ENCODE peak calls at places on chromosomes 7 and 10, in nine cellular contexts. B, M, N, U, L, A, F, H and E are unnamed samples.

GRCh38 chr7:19747740-19748339 is 25.6 kb downstream of the TMEM196 start:
- DNase-seq in B (no peak), M (peak; percentile 30), N (peak; percentile 43), U (peak; percentile 44), L (peak; percentile 59), A (no peak), F (peak; percentile 82), H (no peak), E (peak; percentile 59)

GRCh38 chr10:116627386-116627933 is 6.7 kb downstream of the PNLIPRP2 start:
- DNase-seq in B (no peak), M (no peak), N (no peak), U (no peak), L (no peak), A (no peak), F (peak; percentile 83), H (no peak), E (no peak)

GRCh38 chr7:1575809-1576208 is 6.0 kb upstream of the PSMG3 start:
- DNase-seq in B (no peak), M (no peak), N (no peak), U (no peak), L (no peak), A (no peak), F (no peak), H (no peak), E (no peak)

GRCh38 chr7:25707733-25708132 is 444.3 kb upstream of the NFE2L3 start:
- DNase-seq in B (no peak), M (no peak), N (no peak), U (no peak), L (no peak), A (no peak), F (no peak), H (no peak), E (no peak)

GRCh38 chr7:116802144-116802747 is 60.1 kb upstream of the CAPZA2 start:
- DNase-seq in B (no peak), M (no peak), N (no peak), U (no peak), L (peak; percentile 25), A (no peak), F (no peak), H (no peak), E (peak; percentile 47)

GRCh38 chr10:87053121-87053520 is 33.0 kb downstream of the FAM25A start:
- DNase-seq in B (no peak), M (no peak), N (no peak), U (no peak), L (no peak), A (no peak), F (no peak), H (peak; percentile 72), E (no peak)

GRCh38 chr10:93580824-93581223 is 14.4 kb downstream of the FFAR4 start:
- DNase-seq in B (no peak), M (no peak), N (no peak), U (no peak), L (peak; percentile 14), A (no peak), F (peak; percentile 72), H (no peak), E (peak; percentile 16)

GRCh38 chr10:557792-558328 is 131.6 kb downstream of the DIP2C start:
- DNase-seq in B (no peak), M (no peak), N (no peak), U (no peak), L (no peak), A (no peak), F (peak; percentile 50), H (no peak), E (no peak)

GRCh38 chr7:155333346-155334234 is 35.9 kb downstream of the INSIG1 start:
- DNase-seq in B (no peak), M (no peak), N (no peak), U (no peak), L (no peak), A (no peak), F (no peak), H (no peak), E (no peak)

GRCh38 chr7:72435366-72435765 is 23.2 kb upstream of the CALN1 start:
- DNase-seq in B (no peak), M (no peak), N (no peak), U (no peak), L (no peak), A (peak; percentile 69), F (peak; percentile 20), H (peak; percentile 15), E (no peak)

GRCh38 chr10:82340166-82340565 is 465.2 kb downstream of the NRG3 start:
- DNase-seq in B (no peak), M (no peak), N (no peak), U (no peak), L (no peak), A (no peak), F (no peak), H (no peak), E (no peak)

GRCh38 chr10:87751274-87751673 is 66.8 kb downstream of the ATAD1 start:
- DNase-seq in B (no peak), M (no peak), N (no peak), U (no peak), L (no peak), A (no peak), F (no peak), H (no peak), E (no peak)

GRCh38 chr7:128891110-128891941 is 19.2 kb downstream of the KCP start:
- DNase-seq in B (no peak), M (no peak), N (no peak), U (no peak), L (no peak), A (peak; percentile 59), F (peak; percentile 71), H (no peak), E (no peak)

GRCh38 chr7:143462045-143462444 is 15.6 kb upstream of the TAS2R41 start:
- DNase-seq in B (no peak), M (no peak), N (no peak), U (no peak), L (no peak), A (no peak), F (no peak), H (no peak), E (no peak)

GRCh38 chr7:77631820-77632219 is 64.4 kb upstream of the RSBN1L start:
- DNase-seq in B (no peak), M (no peak), N (no peak), U (no peak), L (peak; percentile 32), A (no peak), F (no peak), H (no peak), E (no peak)

GRCh38 chr10:24873281-24873683 is 79.1 kb downstream of the PRTFDC1 start:
- DNase-seq in B (no peak), M (no peak), N (no peak), U (peak; percentile 96), L (peak; percentile 98), A (no peak), F (no peak), H (no peak), E (peak; percentile 92)

DNA sequence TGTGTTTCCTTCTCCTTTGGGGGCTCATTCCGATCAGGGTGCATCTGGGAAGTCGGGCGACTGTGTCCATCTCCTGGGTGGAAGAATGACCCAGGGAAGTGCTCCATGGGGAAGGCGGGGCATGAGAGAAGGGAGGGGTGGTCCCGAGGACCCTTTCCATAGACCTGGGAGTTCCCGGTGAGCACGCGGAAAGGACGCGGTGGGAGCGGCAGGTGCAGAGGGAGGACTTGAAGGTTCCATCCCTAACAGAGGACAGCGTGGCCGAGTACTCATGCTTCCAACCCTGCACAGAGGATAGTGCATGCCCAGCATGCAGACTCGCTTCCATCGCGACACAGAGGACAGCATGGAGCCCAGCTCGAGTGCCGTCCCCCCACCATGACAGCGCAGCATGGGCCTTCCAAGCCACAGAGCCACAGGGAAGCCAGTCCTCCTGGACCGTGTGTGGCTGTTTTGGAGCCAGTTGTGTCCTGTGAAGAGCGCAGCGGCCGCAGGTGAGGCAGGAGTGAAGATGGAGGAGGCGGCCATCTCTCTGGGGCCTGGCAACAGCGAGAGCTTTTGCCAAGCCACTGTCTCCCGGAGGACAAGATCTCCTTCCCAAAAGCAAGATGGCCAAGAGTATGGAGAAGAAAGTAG is 281.4 kb downstream of the DNAJB6 start:
- DNase-seq in B (no peak), M (no peak), N (no peak), U (no peak), L (no peak), A (peak; percentile 51), F (no peak), H (no peak), E (no peak)
- TF ChIP-seq CTCF in B (no peak), M (no peak), N (no peak), U (no peak), L (no peak), A (no peak), F (no peak), H (no peak), E (no peak)

GRCh38 chr10:105269011-105269410 is 627.9 kb downstream of the SORCS3 start:
- DNase-seq in B (no peak), M (no peak), N (no peak), U (no peak), L (no peak), A (no peak), F (no peak), H (no peak), E (no peak)

GRCh38 chr10:105274671-105275070 is 633.6 kb downstream of the SORCS3 start:
- DNase-seq in B (no peak), M (no peak), N (no peak), U (no peak), L (no peak), A (no peak), F (no peak), H (no peak), E (no peak)

GRCh38 chr10:105266966-105267539 is 626.0 kb downstream of the SORCS3 start:
- DNase-seq in B (no peak), M (no peak), N (no peak), U (no peak), L (no peak), A (no peak), F (no peak), H (no peak), E (no peak)

GRCh38 chr10:105269689-105270088 is 628.6 kb downstream of the SORCS3 start:
- DNase-seq in B (no peak), M (no peak), N (no peak), U (no peak), L (no peak), A (no peak), F (no peak), H (no peak), E (no peak)
- H3K4me3 ChIP-seq in B (no peak overlapping the region), M (no peak overlapping the region), N (no peak overlapping the region), U (no peak overlapping the region), L (no peak overlapping the region), A (no peak overlapping the region), F (no peak overlapping the region), H (no peak overlapping the region), E (no peak overlapping the region)

DNA sequence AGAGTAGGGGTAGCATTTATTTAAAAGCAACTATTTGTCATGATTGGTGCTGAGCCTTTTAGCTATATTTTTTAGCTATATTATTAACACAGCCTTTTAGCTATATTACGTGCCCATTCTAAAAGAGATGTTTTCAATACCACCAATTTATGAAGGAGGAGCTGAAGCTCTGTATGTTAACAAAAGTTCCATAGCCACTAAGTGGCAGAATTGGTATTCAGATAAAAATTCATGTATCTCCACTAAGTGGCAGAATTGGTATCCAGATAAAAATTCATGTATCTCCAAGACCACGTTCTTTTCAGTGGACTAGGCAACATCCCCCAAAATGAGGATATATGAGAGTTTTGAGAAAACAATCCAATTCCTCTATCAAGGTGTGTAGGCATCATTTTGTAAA is 268.6 kb downstream of the HGF start:
- DNase-seq in B (no peak), M (no peak), N (peak; percentile 9), U (peak; percentile 22), L (peak; percentile 83), A (no peak), F (no peak), H (no peak), E (peak; percentile 62)
- TF ChIP-seq CTCF in B (no peak), M (peak; percentile 31), N (no peak), U (no peak), L (peak; percentile 52), A (no peak), F (peak; percentile 11), H (peak; percentile 17), E (peak; percentile 36)

GRCh38 chr7:33937871-33938270 is 32.5 kb downstream of the BMPER start:
- DNase-seq in B (no peak), M (no peak), N (peak; percentile 3), U (no peak), L (no peak), A (no peak), F (no peak), H (no peak), E (no peak)
- H3K4me3 ChIP-seq in B (no peak overlapping the region), M (no peak overlapping the region), N (no peak overlapping the region), U (no peak overlapping the region), L (no peak overlapping the region), A (no peak overlapping the region), F (no peak overlapping the region), H (no peak overlapping the region), E (no peak overlapping the region)